ENCODE peak calls at places on chromosomes 16 and 17, in seven cellular contexts. One of them, this sample, is unnamed. For H3K27me3, the result is how much of the 10 kb centered on the place peaks cover.

GRCh38 chr16:6247150-6247549 is 1085.5 kb upstream of the RBFOX1 start:
- DNase-seq in left lung: no peak
- DNase-seq in effector memory CD4-positive, alpha-beta T cell: no peak
- DNase-seq in heart left ventricle: no peak
- DNase-seq in CD8-positive, alpha-beta memory T cell: no peak
- DNase-seq in fibroblast of lung: no peak
- DNase-seq in neural progenitor cell: no peak
- DNase-seq in this sample: no peak

GRCh38 chr16:66661210-66661560 is 35.4 kb downstream of the CMTM4 start:
- DNase-seq in left lung: no peak
- DNase-seq in CD8-positive, alpha-beta memory T cell: no peak
- DNase-seq in heart left ventricle: no peak
- DNase-seq in neural progenitor cell: no peak
- DNase-seq in effector memory CD4-positive, alpha-beta T cell: no peak
- DNase-seq in fibroblast of lung: no peak
- DNase-seq in this sample: no peak

GRCh38 chr16:85567101-85567866 is 45.8 kb upstream of the GSE1 start:
- DNase-seq in fibroblast of lung: no peak
- DNase-seq in heart left ventricle: no peak
- DNase-seq in neural progenitor cell: no peak
- DNase-seq in CD8-positive, alpha-beta memory T cell: no peak
- DNase-seq in effector memory CD4-positive, alpha-beta T cell: no peak
- DNase-seq in left lung: no peak
- DNase-seq in this sample: peak

GRCh38 chr16:84758627-84759026 is 58.8 kb downstream of the USP10 start:
- DNase-seq in neural progenitor cell: no peak
- DNase-seq in effector memory CD4-positive, alpha-beta T cell: no peak
- DNase-seq in CD8-positive, alpha-beta memory T cell: no peak
- DNase-seq in left lung: no peak
- DNase-seq in heart left ventricle: no peak
- DNase-seq in fibroblast of lung: no peak
- DNase-seq in this sample: no peak

GRCh38 chr16:66588981-66589713 is 9.9 kb downstream of the CMTM2 start:
- DNase-seq in left lung: peak
- DNase-seq in effector memory CD4-positive, alpha-beta T cell: peak
- DNase-seq in heart left ventricle: no peak
- DNase-seq in CD8-positive, alpha-beta memory T cell: peak
- DNase-seq in fibroblast of lung: no peak
- DNase-seq in neural progenitor cell: peak
- DNase-seq in this sample: peak

GRCh38 chr16:85768225-85768624 is 17.3 kb upstream of the C16orf74 start:
- DNase-seq in effector memory CD4-positive, alpha-beta T cell: no peak
- DNase-seq in CD8-positive, alpha-beta memory T cell: no peak
- DNase-seq in fibroblast of lung: no peak
- DNase-seq in left lung: no peak
- DNase-seq in neural progenitor cell: peak
- DNase-seq in heart left ventricle: no peak
- DNase-seq in this sample: peak

GRCh38 chr17:48619821-48620496 is 4.9 kb upstream of the HOXB8 start:
- DNase-seq in fibroblast of lung: no peak
- DNase-seq in neural progenitor cell: peak
- DNase-seq in left lung: no peak
- DNase-seq in effector memory CD4-positive, alpha-beta T cell: no peak
- DNase-seq in heart left ventricle: no peak
- DNase-seq in CD8-positive, alpha-beta memory T cell: no peak
- DNase-seq in this sample: peak

GRCh38 chr16:30382398-30383015 is at the start of gene SEPTIN1:
- DNase-seq in effector memory CD4-positive, alpha-beta T cell: peak
- DNase-seq in left lung: no peak
- DNase-seq in CD8-positive, alpha-beta memory T cell: peak
- DNase-seq in fibroblast of lung: no peak
- DNase-seq in neural progenitor cell: no peak
- DNase-seq in heart left ventricle: no peak
- DNase-seq in this sample: no peak

GRCh38 chr16:23771027-23771426 is 16.2 kb downstream of the CHP2 start:
- DNase-seq in neural progenitor cell: no peak
- DNase-seq in effector memory CD4-positive, alpha-beta T cell: no peak
- DNase-seq in left lung: no peak
- DNase-seq in fibroblast of lung: no peak
- DNase-seq in CD8-positive, alpha-beta memory T cell: no peak
- DNase-seq in heart left ventricle: no peak
- DNase-seq in this sample: no peak

GRCh38 chr17:29906969-29907368 is 23.1 kb downstream of the SSH2 start:
- DNase-seq in heart left ventricle: no peak
- DNase-seq in fibroblast of lung: no peak
- DNase-seq in left lung: no peak
- DNase-seq in effector memory CD4-positive, alpha-beta T cell: no peak
- DNase-seq in CD8-positive, alpha-beta memory T cell: no peak
- DNase-seq in neural progenitor cell: no peak
- DNase-seq in this sample: no peak

GRCh38 chr17:47820023-47820789 is 1.4 kb downstream of the OSBPL7 start:
- DNase-seq in CD8-positive, alpha-beta memory T cell: no peak
- DNase-seq in heart left ventricle: no peak
- DNase-seq in fibroblast of lung: no peak
- DNase-seq in left lung: peak
- DNase-seq in neural progenitor cell: no peak
- DNase-seq in effector memory CD4-positive, alpha-beta T cell: no peak
- DNase-seq in this sample: no peak

DNA sequence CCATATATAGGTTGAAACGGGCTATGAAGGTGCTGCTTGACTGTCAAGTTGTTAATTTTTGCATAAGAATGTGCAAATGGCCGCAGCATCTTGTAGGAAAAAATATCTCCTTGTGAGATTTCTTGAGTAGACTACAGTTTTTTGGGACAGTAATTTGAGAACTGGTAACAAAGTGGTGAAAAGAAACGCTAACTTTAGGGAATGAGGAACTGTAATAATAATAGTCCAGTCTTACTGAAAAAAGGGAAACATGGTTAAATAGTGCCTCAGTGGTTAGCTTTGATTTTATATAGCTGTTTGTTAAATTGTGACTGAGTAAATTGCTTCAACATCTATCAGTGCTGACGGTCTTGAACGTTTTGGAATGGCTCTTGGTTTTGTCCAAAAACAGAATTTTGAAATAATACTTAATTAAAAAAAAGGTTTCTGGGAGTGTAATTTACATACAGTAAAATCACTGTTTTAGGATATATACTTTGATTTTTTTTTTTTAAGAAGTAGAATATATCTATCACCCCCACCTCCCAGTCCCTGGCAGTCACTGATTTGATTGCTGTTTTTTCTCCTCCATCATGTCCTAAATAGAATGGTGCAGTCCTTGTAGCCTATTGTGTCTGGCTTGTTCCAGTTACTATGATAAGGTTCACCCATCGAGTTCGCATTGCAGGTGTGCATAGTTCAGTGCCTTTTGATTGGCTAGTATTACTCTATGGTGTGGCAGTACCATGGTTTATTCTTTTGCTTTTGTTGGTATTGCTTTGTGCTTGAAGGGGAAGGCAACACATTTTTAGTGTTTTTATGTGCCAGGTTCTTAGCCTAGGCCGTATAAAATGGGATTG is 2.8 kb downstream of the HAPSTR1 start:
- DNase-seq in neural progenitor cell: no peak
- DNase-seq in heart left ventricle: no peak
- DNase-seq in CD8-positive, alpha-beta memory T cell: no peak
- DNase-seq in fibroblast of lung: no peak
- DNase-seq in effector memory CD4-positive, alpha-beta T cell: no peak
- DNase-seq in left lung: no peak
- DNase-seq in this sample: no peak
- H3K4me3 ChIP-seq in neural progenitor cell: peak
- H3K4me3 ChIP-seq in heart left ventricle: peak
- H3K4me3 ChIP-seq in CD8-positive, alpha-beta memory T cell: peak
- H3K4me3 ChIP-seq in fibroblast of lung: peak
- H3K4me3 ChIP-seq in effector memory CD4-positive, alpha-beta T cell: peak
- H3K4me3 ChIP-seq in left lung: peak
- H3K4me3 ChIP-seq in this sample: peak

DNA sequence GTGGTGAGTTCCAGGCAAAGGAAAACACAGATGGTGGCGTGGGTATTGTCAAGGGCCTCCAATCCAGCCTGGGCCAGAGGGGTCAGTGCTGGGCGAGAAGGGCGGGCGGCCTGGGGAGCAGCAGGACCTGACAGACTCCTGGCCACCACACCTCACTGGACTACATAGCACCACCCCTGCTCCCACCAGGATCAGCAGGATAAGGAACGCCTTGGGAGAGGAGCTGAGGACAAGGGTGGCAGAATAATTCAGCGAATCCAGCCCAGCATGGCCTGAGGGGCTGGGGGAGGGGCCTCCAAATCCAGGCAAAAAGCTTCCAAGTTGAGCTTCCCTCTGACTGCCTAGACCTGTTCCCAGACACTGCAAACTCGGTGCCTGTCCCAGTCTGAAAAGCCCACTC is 6.5 kb downstream of the DLX4 start:
- DNase-seq in left lung: no peak
- DNase-seq in fibroblast of lung: no peak
- DNase-seq in heart left ventricle: no peak
- DNase-seq in CD8-positive, alpha-beta memory T cell: no peak
- DNase-seq in effector memory CD4-positive, alpha-beta T cell: no peak
- DNase-seq in neural progenitor cell: no peak
- DNase-seq in this sample: no peak
- H3K27me3 ChIP-seq in left lung: half or more
- H3K27me3 ChIP-seq in fibroblast of lung: half or more
- H3K27me3 ChIP-seq in heart left ventricle: half or more
- H3K27me3 ChIP-seq in CD8-positive, alpha-beta memory T cell: under half
- H3K27me3 ChIP-seq in effector memory CD4-positive, alpha-beta T cell: under half
- H3K27me3 ChIP-seq in neural progenitor cell: half or more
- H3K27me3 ChIP-seq in this sample: half or more

GRCh38 chr16:17998550-17998949 is 338.0 kb downstream of the NPIPA8 start:
- DNase-seq in neural progenitor cell: no peak
- DNase-seq in effector memory CD4-positive, alpha-beta T cell: no peak
- DNase-seq in CD8-positive, alpha-beta memory T cell: no peak
- DNase-seq in fibroblast of lung: no peak
- DNase-seq in left lung: no peak
- DNase-seq in heart left ventricle: no peak
- DNase-seq in this sample: no peak
- H3K4me3 ChIP-seq in neural progenitor cell: no peak
- H3K4me3 ChIP-seq in effector memory CD4-positive, alpha-beta T cell: no peak
- H3K4me3 ChIP-seq in CD8-positive, alpha-beta memory T cell: no peak
- H3K4me3 ChIP-seq in fibroblast of lung: no peak
- H3K4me3 ChIP-seq in left lung: no peak
- H3K4me3 ChIP-seq in heart left ventricle: no peak
- H3K4me3 ChIP-seq in this sample: no peak

DNA sequence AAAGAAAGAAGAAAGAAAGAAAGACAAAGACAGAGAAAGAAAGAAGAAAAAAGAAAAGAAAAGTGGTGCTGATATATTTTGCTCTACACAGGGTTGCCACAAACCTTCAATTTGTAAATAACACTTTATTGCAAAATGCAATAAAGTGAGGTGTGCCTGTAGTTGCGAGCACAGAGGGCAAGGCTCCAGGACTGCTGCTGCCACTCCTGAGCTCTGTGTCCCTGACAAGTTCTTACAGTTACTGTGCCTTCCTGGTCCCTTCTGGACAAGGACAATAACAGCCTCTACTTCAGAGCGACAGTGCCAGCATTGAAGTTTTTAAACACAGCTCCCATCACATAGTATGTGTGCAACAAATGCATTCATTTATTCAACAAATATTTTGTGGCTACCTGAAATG is 148.1 kb downstream of the AXIN2 start:
- DNase-seq in fibroblast of lung: no peak
- DNase-seq in effector memory CD4-positive, alpha-beta T cell: no peak
- DNase-seq in left lung: no peak
- DNase-seq in heart left ventricle: no peak
- DNase-seq in neural progenitor cell: no peak
- DNase-seq in CD8-positive, alpha-beta memory T cell: no peak
- DNase-seq in this sample: no peak
- H3K27me3 ChIP-seq in fibroblast of lung: under half
- H3K27me3 ChIP-seq in effector memory CD4-positive, alpha-beta T cell: under half
- H3K27me3 ChIP-seq in left lung: under half
- H3K27me3 ChIP-seq in heart left ventricle: under half
- H3K27me3 ChIP-seq in neural progenitor cell: under half
- H3K27me3 ChIP-seq in CD8-positive, alpha-beta memory T cell: under half
- H3K27me3 ChIP-seq in this sample: under half

GRCh38 chr16:3021449-3022207 is 1.5 kb downstream of the TNFRSF12A start:
- DNase-seq in fibroblast of lung: peak
- DNase-seq in neural progenitor cell: peak
- DNase-seq in heart left ventricle: peak
- DNase-seq in CD8-positive, alpha-beta memory T cell: peak
- DNase-seq in left lung: peak
- DNase-seq in effector memory CD4-positive, alpha-beta T cell: peak
- DNase-seq in this sample: peak
- H3K4me3 ChIP-seq in fibroblast of lung: peak
- H3K4me3 ChIP-seq in neural progenitor cell: peak
- H3K4me3 ChIP-seq in heart left ventricle: peak
- H3K4me3 ChIP-seq in CD8-positive, alpha-beta memory T cell: no peak
- H3K4me3 ChIP-seq in left lung: peak
- H3K4me3 ChIP-seq in effector memory CD4-positive, alpha-beta T cell: peak
- H3K4me3 ChIP-seq in this sample: peak

DNA sequence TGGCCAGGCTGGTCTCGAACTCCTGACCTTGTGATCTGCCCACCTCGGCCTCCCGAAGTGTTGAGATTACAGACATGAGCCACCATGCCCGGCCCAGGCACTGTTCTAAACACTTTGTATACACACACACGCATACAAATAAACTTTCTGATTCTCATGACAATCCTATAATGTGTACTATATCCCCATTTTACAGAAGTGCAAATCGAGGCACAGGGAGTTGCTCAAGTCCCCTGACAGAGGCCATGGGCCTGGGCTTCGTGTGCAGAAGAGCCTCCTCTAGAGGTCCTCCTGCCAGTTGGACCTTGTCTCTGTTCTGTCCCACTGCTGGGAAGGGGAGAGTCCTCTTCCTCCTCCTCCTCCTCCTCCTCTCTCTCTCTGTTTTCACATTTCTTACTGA is 9.9 kb upstream of the GPRC5B start:
- DNase-seq in effector memory CD4-positive, alpha-beta T cell: no peak
- DNase-seq in neural progenitor cell: no peak
- DNase-seq in left lung: no peak
- DNase-seq in fibroblast of lung: no peak
- DNase-seq in CD8-positive, alpha-beta memory T cell: no peak
- DNase-seq in heart left ventricle: no peak
- DNase-seq in this sample: no peak
- H3K27me3 ChIP-seq in effector memory CD4-positive, alpha-beta T cell: under half
- H3K27me3 ChIP-seq in neural progenitor cell: under half
- H3K27me3 ChIP-seq in left lung: under half
- H3K27me3 ChIP-seq in fibroblast of lung: under half
- H3K27me3 ChIP-seq in CD8-positive, alpha-beta memory T cell: under half
- H3K27me3 ChIP-seq in heart left ventricle: under half
- H3K27me3 ChIP-seq in this sample: under half

GRCh38 chr16:2926660-2927646 is 15.2 kb downstream of the FLYWCH1 start:
- DNase-seq in fibroblast of lung: peak
- DNase-seq in heart left ventricle: peak
- DNase-seq in effector memory CD4-positive, alpha-beta T cell: peak
- DNase-seq in neural progenitor cell: peak
- DNase-seq in left lung: peak
- DNase-seq in CD8-positive, alpha-beta memory T cell: peak
- DNase-seq in this sample: peak
- H3K4me3 ChIP-seq in fibroblast of lung: peak
- H3K4me3 ChIP-seq in heart left ventricle: peak
- H3K4me3 ChIP-seq in effector memory CD4-positive, alpha-beta T cell: no peak
- H3K4me3 ChIP-seq in neural progenitor cell: no peak
- H3K4me3 ChIP-seq in left lung: no peak
- H3K4me3 ChIP-seq in CD8-positive, alpha-beta memory T cell: no peak
- H3K4me3 ChIP-seq in this sample: no peak

DNA sequence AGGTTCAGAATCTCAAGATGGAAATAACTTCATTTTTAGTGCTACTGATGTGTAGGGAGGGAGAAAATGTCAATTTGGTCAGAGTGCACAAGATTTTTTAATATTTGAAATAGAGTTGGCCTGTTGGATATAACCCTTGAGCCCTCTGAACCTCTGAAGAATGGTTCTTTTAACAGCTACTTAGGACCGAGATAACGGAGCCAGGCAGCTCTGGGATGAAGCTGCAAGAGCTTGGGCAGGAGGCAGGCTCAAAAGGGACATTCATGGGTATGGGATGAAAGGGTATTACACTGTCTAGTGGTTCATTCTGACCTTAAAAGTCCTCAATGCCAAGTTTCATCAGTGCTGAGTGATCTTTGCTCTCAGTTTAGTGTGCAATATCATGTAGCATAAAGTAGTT is 111.4 kb upstream of the CPHXL start:
- DNase-seq in left lung: no peak
- DNase-seq in neural progenitor cell: no peak
- DNase-seq in heart left ventricle: no peak
- DNase-seq in effector memory CD4-positive, alpha-beta T cell: no peak
- DNase-seq in CD8-positive, alpha-beta memory T cell: no peak
- DNase-seq in fibroblast of lung: no peak
- DNase-seq in this sample: no peak
- H3K27me3 ChIP-seq in left lung: under half
- H3K27me3 ChIP-seq in neural progenitor cell: half or more
- H3K27me3 ChIP-seq in heart left ventricle: under half
- H3K27me3 ChIP-seq in effector memory CD4-positive, alpha-beta T cell: under half
- H3K27me3 ChIP-seq in CD8-positive, alpha-beta memory T cell: under half
- H3K27me3 ChIP-seq in fibroblast of lung: under half
- H3K27me3 ChIP-seq in this sample: half or more